ENCODE peak calls at places on chromosome 14, in four cellular contexts. F is NCI-H1092 treated with DMSO at 0.1 percent for 48 hours; I is stimulated activated CD4-positive, alpha-beta T cell treated with anti-CD3 and anti-CD28 coated beads, Interleukin-1b, Interleukin-23, amount 100 ng/mL, for 24 hours; P is AG09309. G is an unnamed sample.

GRCh38 chr14:75315143-75315542 is 36.5 kb downstream of the FOS start:
- DNase-seq in F (peak; percentile 82), I (no peak), P (no peak), G (no peak)

GRCh38 chr14:39474416-39474911 is 42.2 kb upstream of the FBXO33 start:
- DNase-seq in F (no peak), I (no peak), P (no peak), G (no peak)

GRCh38 chr14:103707329-103708263 is 7.7 kb downstream of the XRCC3 start:
- DNase-seq in F (no peak), I (no peak), P (no peak), G (no peak)

GRCh38 chr14:65179918-65180724 is 77.8 kb upstream of the MAX start:
- DNase-seq in F (no peak), I (peak; percentile 41), P (peak; percentile 65), G (peak; percentile 73)

GRCh38 chr14:90581745-90582144 is 184.9 kb downstream of the CALM1 start:
- DNase-seq in F (no peak), I (no peak), P (no peak), G (no peak)

GRCh38 chr14:89681086-89682018 is 264.3 kb upstream of the FOXN3 start:
- DNase-seq in F (no peak), I (peak; percentile 56), P (no peak), G (no peak)

GRCh38 chr14:20331048-20331613 is 1.9 kb downstream of the CCNB1IP1 start:
- DNase-seq in F (no peak), I (no peak), P (no peak), G (no peak)

GRCh38 chr14:96364911-96365310 is 1.6 kb downstream of the GSKIP start:
- DNase-seq in F (no peak), I (no peak), P (no peak), G (no peak)

GRCh38 chr14:33950320-33951182 is at the start of gene EGLN3:
- DNase-seq in F (peak; percentile 88), I (peak; percentile 48), P (no peak), G (peak; percentile 29)

GRCh38 chr14:80974338-80975078 is 19.1 kb downstream of the TSHR start:
- DNase-seq in F (peak; percentile 82), I (no peak), P (peak; percentile 48), G (peak; percentile 28)

GRCh38 chr14:100738704-100739131 is 12.0 kb downstream of the DLK1 start:
- DNase-seq in F (no peak), I (no peak), P (no peak), G (no peak)

GRCh38 chr14:99551034-99551922 is 52.7 kb downstream of the CCDC85C start:
- DNase-seq in F (no peak), I (no peak), P (no peak), G (no peak)

GRCh38 chr14:29085546-29085945 is 319.0 kb downstream of the FOXG1 start:
- DNase-seq in F (no peak), I (no peak), P (no peak), G (no peak)

GRCh38 chr14:61927521-61927920 is 165.3 kb downstream of the SNAPC1 start:
- DNase-seq in F (no peak), I (no peak), P (no peak), G (no peak)

GRCh38 chr14:60085085-60085484 is 6.6 kb upstream of the PCNX4 start:
- DNase-seq in F (no peak), I (no peak), P (no peak), G (peak; percentile 34)

GRCh38 chr14:99995700-99996356 is 69.4 kb upstream of the EVL start:
- DNase-seq in F (no peak), I (peak; percentile 55), P (no peak), G (peak; percentile 29)

GRCh38 chr14:78182722-78183121 is 12.5 kb downstream of the NRXN3 start:
- DNase-seq in F (peak; percentile 20), I (no peak), P (no peak), G (no peak)

GRCh38 chr14:71582705-71583104 is 349.5 kb upstream of the RGS6 start:
- DNase-seq in F (no peak), I (no peak), P (no peak), G (no peak)

GRCh38 chr14:94573706-94574105 is 7.5 kb upstream of the SERPINA5 start:
- DNase-seq in F (no peak), I (no peak), P (no peak), G (no peak)

GRCh38 chr14:44279357-44279756 is 227.7 kb downstream of the FSCB start:
- DNase-seq in F (no peak), I (no peak), P (no peak), G (no peak)

GRCh38 chr14:24307575-24308341 is at the start of gene CIDEB:
- DNase-seq in F (peak; percentile 23), I (no peak), P (no peak), G (no peak)

G was measured in fibroblast of the conjunctiva.